ENCODE peak calls at places on chromosomes 3 and 15, in five cellular contexts. E, I, H, A and X are unnamed samples.

GRCh38 chr3:43019168-43019765 is 40.2 kb downstream of the GASK1A start:
- DNase-seq in E (no peak), I (no peak), H (no peak), A (no peak), X (no peak)

GRCh38 chr15:78937132-78937739 is 7.6 kb downstream of the CTSH start:
- DNase-seq in E (no peak), I (no peak), H (no peak), A (no peak), X (no peak)

GRCh38 chr15:31442203-31443090 is 115.8 kb downstream of the KLF13 start:
- DNase-seq in E (no peak), I (peak), H (no peak), A (no peak), X (no peak)

GRCh38 chr3:43923101-43923979 is 232.6 kb downstream of the ABHD5 start:
- DNase-seq in E (peak), I (no peak), H (no peak), A (no peak), X (no peak)

GRCh38 chr15:57333487-57333886 is 42.8 kb upstream of the CGNL1 start:
- DNase-seq in E (no peak), I (no peak), H (no peak), A (no peak), X (no peak)

GRCh38 chr3:43207628-43208085 is 78.7 kb upstream of the SNRK start:
- DNase-seq in E (no peak), I (no peak), H (no peak), A (no peak), X (no peak)

GRCh38 chr3:66450389-66451022 is 50.3 kb downstream of the LRIG1 start:
- DNase-seq in E (no peak), I (no peak), H (peak), A (no peak), X (no peak)

GRCh38 chr15:61227269-61228024 is 1.7 kb downstream of the RORA start:
- DNase-seq in E (no peak), I (peak), H (peak), A (no peak), X (no peak)

GRCh38 chr3:187227658-187228258 is 30.5 kb downstream of the RTP1 start:
- DNase-seq in E (no peak), I (no peak), H (no peak), A (no peak), X (no peak)

GRCh38 chr15:88644741-88645140 is 5.9 kb downstream of the ISG20 start:
- DNase-seq in E (no peak), I (no peak), H (no peak), A (no peak), X (no peak)

GRCh38 chr3:6585360-6585759 is 275.6 kb upstream of the GRM7 start:
- DNase-seq in E (no peak), I (no peak), H (no peak), A (no peak), X (no peak)

GRCh38 chr3:9553021-9553948 is at the start of gene LHFPL4:
- DNase-seq in E (no peak), I (peak), H (no peak), A (no peak), X (no peak)

GRCh38 chr3:100029689-100030088 is 84.6 kb downstream of the FILIP1L start:
- DNase-seq in E (no peak), I (no peak), H (no peak), A (no peak), X (no peak)

GRCh38 chr3:179801263-179801662 is 148.4 kb downstream of the USP13 start:
- DNase-seq in E (no peak), I (no peak), H (no peak), A (peak), X (no peak)

DNA sequence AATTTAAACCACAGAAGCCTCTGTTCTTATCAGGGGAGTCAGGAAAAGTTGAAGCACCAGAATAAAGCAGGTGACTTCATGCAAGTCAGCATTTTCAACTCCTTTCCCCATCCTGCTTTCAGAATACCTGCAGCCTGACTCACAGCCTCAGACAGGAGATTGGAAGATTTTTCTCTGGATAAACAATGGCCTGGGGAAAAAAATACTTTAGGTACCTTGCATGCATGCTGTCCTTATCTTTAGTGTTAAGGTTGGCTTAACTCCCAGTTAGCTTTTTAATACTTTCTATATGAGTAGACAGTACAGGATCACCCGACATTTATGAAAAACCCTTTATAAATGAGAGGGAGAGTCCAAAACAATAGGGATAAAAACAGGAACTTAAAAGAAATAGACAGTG is 53.6 kb downstream of the PAK2 start:
- DNase-seq in E (no peak), I (peak), H (no peak), A (no peak), X (no peak)
- TF ChIP-seq POLR2AphosphoS5 in E (no peak), I (no peak), H (no peak), A (no peak), X (no peak)

GRCh38 chr3:171649282-171649681 is 161.0 kb downstream of the PLD1 start:
- DNase-seq in E (no peak), I (no peak), H (no peak), A (no peak), X (no peak)
- TF ChIP-seq POLR2AphosphoS5 in E (no peak), I (no peak), H (no peak), A (no peak), X (no peak)

GRCh38 chr3:45881031-45882022 is 5.0 kb upstream of the CCR9 start:
- DNase-seq in E (no peak), I (no peak), H (no peak), A (no peak), X (no peak)
- TF ChIP-seq POLR2AphosphoS5 in E (no peak), I (no peak), H (no peak), A (no peak), X (peak)

DNA sequence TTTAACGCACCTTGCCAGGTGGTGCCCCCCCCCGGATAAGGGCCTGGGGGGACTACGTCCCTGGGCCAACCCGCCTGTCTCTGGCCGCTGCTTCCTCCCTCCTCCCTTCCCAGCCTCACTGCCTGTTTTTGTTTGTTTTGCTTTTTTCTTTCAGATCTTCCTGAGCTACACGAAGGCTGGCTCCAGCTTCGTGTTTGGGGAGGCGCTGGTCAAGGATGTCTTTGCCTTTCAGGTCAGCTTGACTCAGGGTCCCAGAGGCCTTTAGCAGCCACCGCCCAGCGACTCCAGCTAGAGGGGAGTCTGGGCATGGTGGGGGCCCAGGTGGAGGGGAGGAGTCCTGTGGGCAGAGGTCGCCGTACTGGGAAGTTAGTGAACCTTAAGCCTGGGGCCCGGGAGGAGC is 24.1 kb downstream of the SLC28A1 start:
- DNase-seq in E (no peak), I (no peak), H (no peak), A (no peak), X (no peak)
- TF ChIP-seq POLR2AphosphoS5 in E (no peak), I (no peak), H (no peak), A (no peak), X (no peak)

GRCh38 chr3:124420392-124420791 is 309.9 kb upstream of the UMPS start:
- DNase-seq in E (no peak), I (no peak), H (no peak), A (no peak), X (no peak)
- TF ChIP-seq POLR2AphosphoS5 in E (peak), I (no peak), H (no peak), A (no peak), X (no peak)

GRCh38 chr3:191695131-191695814 is 234.3 kb downstream of the PYDC2 start:
- DNase-seq in E (no peak), I (no peak), H (no peak), A (no peak), X (no peak)
- TF ChIP-seq POLR2AphosphoS5 in E (no peak), I (no peak), H (no peak), A (no peak), X (no peak)

DNA sequence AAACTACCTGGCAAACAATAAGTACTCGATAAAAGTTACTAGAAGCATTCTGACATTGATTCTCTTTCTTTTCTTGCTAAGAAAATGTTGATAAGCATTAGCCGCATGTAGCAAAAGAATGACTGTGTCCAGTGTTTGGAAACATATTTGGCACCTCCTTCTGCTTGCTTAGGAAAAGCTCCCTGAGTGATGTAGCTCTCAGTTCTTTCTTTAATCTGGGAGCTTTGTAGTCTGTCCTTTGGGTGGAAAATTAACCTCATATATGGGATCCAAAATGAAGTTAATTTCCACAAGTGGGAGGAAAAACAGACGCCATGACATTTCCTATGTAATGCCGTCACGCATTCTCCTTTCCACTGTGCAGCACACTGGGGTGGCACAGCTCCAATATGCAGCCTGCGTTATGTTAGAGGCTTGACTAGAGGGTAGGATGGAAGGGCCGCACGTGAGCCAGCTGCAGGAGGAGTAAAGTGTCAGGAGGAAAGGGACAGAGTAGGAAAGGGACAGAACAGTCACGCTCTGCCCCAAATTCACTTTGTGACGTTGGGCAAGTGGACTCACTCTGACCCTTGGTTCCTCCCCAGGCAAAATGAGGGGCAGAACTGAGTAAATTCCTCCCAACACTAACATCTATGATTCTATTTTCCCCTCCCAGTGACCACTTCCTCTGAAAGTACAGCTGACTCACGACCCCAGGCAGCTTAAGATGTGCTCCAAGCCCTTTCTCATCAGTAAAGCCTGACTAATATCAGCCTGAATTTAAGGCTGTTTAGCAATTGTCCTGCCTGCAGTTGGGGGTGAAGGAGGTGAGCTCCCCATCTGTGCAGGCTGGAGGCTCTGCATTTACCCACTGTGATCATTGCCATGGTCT is 176.4 kb upstream of the PFN2 start:
- DNase-seq in E (peak), I (no peak), H (no peak), A (no peak), X (no peak)
- TF ChIP-seq POLR2AphosphoS5 in E (peak), I (no peak), H (no peak), A (no peak), X (no peak)